ENCODE peak calls at places on chromosomes 3 and 15, in nine cellular contexts. E is K562; C is CD8-positive, alpha-beta memory T cell; Q is foreskin keratinocyte; N is CD8-positive, alpha-beta T cell; H is neural progenitor cell; M is heart right ventricle; B is SJSA1; K is osteoblast. G is an unnamed sample.

GRCh38 chr3:33115024-33115768 is 1.4 kb downstream of the CRTAP start:
- DNase-seq in E (peak; percentile 65), C (no peak), Q (peak; percentile 91), N (no peak), H (peak; percentile 91), M (peak; percentile 73), B (peak; percentile 75), K (peak; percentile 74), G (no peak)

GRCh38 chr15:101070502-101071273 is 151.5 kb downstream of the LRRK1 start:
- DNase-seq in E (no peak), C (no peak), Q (peak; percentile 82), N (no peak), H (no peak), M (no peak), B (no peak), K (peak; percentile 90), G (peak; percentile 17)

GRCh38 chr15:100060276-100060926 is 281.4 kb downstream of the ADAMTS17 start:
- DNase-seq in E (no peak), C (no peak), Q (peak; percentile 57), N (no peak), H (no peak), M (peak; percentile 54), B (no peak), K (no peak), G (no peak)

GRCh38 chr3:170418422-170419300 is at the start of gene CLDN11:
- DNase-seq in E (peak; percentile 36), C (no peak), Q (peak; percentile 4), N (no peak), H (peak; percentile 85), M (peak; percentile 10), B (no peak), K (peak; percentile 95), G (no peak)

GRCh38 chr15:75725021-75725718 is 12.5 kb upstream of the CSPG4 start:
- DNase-seq in E (peak; percentile 5), C (no peak), Q (no peak), N (no peak), H (no peak), M (no peak), B (no peak), K (peak; percentile 57), G (no peak)

GRCh38 chr15:70348581-70349344 is 251.0 kb upstream of the TLE3 start:
- DNase-seq in E (no peak), C (no peak), Q (peak; percentile 78), N (no peak), H (no peak), M (no peak), B (no peak), K (peak; percentile 69), G (no peak)

GRCh38 chr15:38253448-38253847 is 812 bp downstream of the SPRED1 start:
- DNase-seq in E (peak; percentile 33), C (no peak), Q (peak; percentile 68), N (no peak), H (peak; percentile 42), M (no peak), B (peak; percentile 49), K (peak; percentile 63), G (no peak)

GRCh38 chr15:91302588-91303439 is 202.8 kb downstream of the SV2B start:
- DNase-seq in E (peak; percentile 71), C (no peak), Q (peak; percentile 39), N (no peak), H (peak; percentile 87), M (peak; percentile 48), B (no peak), K (peak; percentile 83), G (peak; percentile 60)

GRCh38 chr3:127038476-127038875 is 55.6 kb downstream of the PLXNA1 start:
- DNase-seq in E (no peak), C (no peak), Q (no peak), N (no peak), H (no peak), M (no peak), B (no peak), K (peak; percentile 82), G (no peak)

GRCh38 chr15:52011711-52012144 is 7.3 kb upstream of the MAPK6 start:
- DNase-seq in E (no peak), C (no peak), Q (no peak), N (no peak), H (peak; percentile 44), M (peak; percentile 35), B (no peak), K (no peak), G (no peak)

GRCh38 chr15:37682304-37682703 is 252.1 kb upstream of the TMCO5A start:
- DNase-seq in E (peak; percentile 3), C (no peak), Q (no peak), N (no peak), H (peak; percentile 24), M (no peak), B (no peak), K (peak; percentile 71), G (no peak)

GRCh38 chr3:150218236-150218635 is 189.9 kb upstream of the TSC22D2 start:
- DNase-seq in E (no peak), C (no peak), Q (no peak), N (no peak), H (no peak), M (no peak), B (no peak), K (no peak), G (no peak)

DNA sequence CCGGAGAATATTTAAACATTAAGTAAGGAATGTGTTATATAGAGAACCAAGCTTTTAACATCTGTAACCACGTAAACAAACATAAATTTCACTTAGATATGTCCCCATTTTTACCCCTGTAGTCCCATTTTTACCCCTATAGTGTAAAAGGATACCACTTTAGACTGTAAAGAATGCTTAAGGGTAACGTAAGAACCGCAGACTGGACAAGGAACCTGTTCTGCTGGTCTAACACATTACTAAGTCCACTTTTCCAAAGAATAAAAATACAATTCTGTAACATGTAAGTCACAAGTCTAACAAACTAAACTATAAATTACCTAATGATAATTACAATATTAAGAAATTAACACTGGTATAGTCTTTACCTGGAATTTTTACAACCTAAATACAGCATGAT is 2.9 kb downstream of the SLC12A6 start:
- DNase-seq in E (no peak), C (no peak), Q (no peak), N (no peak), H (no peak), M (no peak), B (no peak), K (no peak), G (no peak)
- H3K27ac ChIP-seq in E (no peak overlapping the region), C (no peak overlapping the region), Q (no peak overlapping the region), N (peak overlapping the region; percentile 80), H (no peak overlapping the region), M (peak overlapping the region; percentile 97), B (no peak overlapping the region), K (peak overlapping the region; percentile 50), G (peak overlapping the region; percentile 72)

DNA sequence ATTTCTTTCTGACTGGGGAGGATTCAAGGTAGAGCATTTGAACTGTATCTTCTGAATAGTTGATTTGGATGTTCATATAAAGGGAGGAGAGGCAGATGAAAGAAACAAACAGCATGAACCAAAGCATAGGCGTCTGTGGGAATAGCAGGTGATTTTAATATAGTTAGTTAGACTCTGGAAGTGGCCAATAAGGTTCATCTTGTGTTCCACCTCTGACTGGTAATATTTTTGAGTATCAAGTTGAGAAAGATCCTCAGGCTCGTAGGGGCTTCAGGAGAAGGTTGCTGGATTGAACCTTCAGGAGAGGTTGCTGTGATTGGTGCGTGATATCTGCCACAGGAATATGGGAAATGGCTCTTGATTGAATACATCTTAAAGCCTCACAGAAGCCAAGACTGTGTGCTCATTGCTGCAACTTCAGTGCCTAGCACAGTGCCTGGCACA is 12.7 kb downstream of the NFKBIZ start:
- DNase-seq in E (no peak), C (no peak), Q (no peak), N (no peak), H (no peak), M (no peak), B (no peak), K (no peak), G (no peak)
- H3K27ac ChIP-seq in E (no peak overlapping the region), C (no peak overlapping the region), Q (no peak overlapping the region), N (no peak overlapping the region), H (no peak overlapping the region), M (no peak overlapping the region), B (no peak overlapping the region), K (peak overlapping the region; percentile 23), G (no peak overlapping the region)

GRCh38 chr3:8097690-8098089 is 403.9 kb upstream of the LMCD1 start:
- DNase-seq in E (no peak), C (no peak), Q (no peak), N (no peak), H (no peak), M (no peak), B (no peak), K (no peak), G (no peak)

GRCh38 chr3:8094415-8094814 is 407.2 kb upstream of the LMCD1 start:
- DNase-seq in E (no peak), C (no peak), Q (no peak), N (no peak), H (no peak), M (no peak), B (no peak), K (no peak), G (no peak)

DNA sequence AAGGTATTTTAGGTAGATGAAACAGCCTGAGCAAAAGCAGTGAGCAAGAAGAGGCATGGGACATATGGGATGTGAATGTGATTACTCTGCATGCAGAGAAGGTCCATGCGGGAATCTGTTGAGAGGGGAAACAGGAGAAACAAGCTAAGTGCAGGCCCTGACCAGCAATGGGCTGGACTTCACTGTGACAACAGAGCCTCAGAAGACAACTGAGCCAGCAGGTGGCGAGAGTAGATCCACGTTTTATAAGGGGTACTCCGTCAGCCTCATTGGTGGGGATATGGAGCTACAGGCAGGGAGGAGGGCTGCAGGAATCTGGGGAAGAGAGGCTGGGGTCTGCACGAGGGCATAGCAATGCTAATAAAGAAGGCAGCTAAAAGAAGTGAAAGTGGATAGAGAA is 405.9 kb upstream of the LMCD1 start:
- DNase-seq in E (no peak), C (no peak), Q (no peak), N (no peak), H (peak; percentile 60), M (no peak), B (no peak), K (no peak), G (no peak)
- H3K27ac ChIP-seq in E (no peak overlapping the region), C (no peak overlapping the region), Q (no peak overlapping the region), N (no peak overlapping the region), H (no peak overlapping the region), M (no peak overlapping the region), B (no peak overlapping the region), K (no peak overlapping the region), G (no peak overlapping the region)

DNA sequence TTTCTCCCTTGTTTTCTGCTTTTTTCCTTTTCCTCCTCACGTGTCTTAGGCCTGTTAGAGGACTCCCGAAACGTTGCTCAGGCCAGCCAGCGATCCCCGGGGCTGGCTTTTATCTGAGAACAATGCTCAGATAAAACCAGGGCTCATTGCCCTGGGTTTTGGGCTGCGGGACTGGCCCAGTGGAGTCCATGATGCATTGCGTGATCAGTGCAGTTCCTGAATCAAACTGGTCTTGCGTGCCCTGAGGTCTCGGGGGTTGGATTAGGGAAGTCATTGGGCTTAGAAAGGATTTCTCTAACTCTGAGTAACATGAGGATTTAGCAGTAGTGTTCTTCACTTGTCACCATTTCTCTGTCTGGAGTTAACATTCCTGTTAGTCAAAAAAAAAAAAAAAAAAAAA is 66.3 kb downstream of the CCR1 start:
- DNase-seq in E (no peak), C (no peak), Q (no peak), N (no peak), H (no peak), M (no peak), B (no peak), K (no peak), G (no peak)
- H3K27ac ChIP-seq in E (no peak overlapping the region), C (no peak overlapping the region), Q (no peak overlapping the region), N (no peak overlapping the region), H (no peak overlapping the region), M (no peak overlapping the region), B (no peak overlapping the region), K (no peak overlapping the region), G (no peak overlapping the region)

GRCh38 chr3:172313671-172314070 is 134.6 kb downstream of the GHSR start:
- DNase-seq in E (no peak), C (no peak), Q (peak; percentile 42), N (no peak), H (no peak), M (no peak), B (no peak), K (no peak), G (no peak)
- H3K27ac ChIP-seq in E (no peak overlapping the region), C (no peak overlapping the region), Q (no peak overlapping the region), N (no peak overlapping the region), H (no peak overlapping the region), M (peak overlapping the region; percentile 84), B (no peak overlapping the region), K (peak overlapping the region; percentile 40), G (no peak overlapping the region)